ENCODE peak calls at places on chromosomes 2 and 18, in five cellular contexts. One of them, this sample, is unnamed.

GRCh38 chr2:28658369-28658768 is 93.3 kb upstream of the PPP1CB start:
- DNase-seq in A549: no peak
- DNase-seq in HepG2: no peak
- DNase-seq in GM12878: no peak
- DNase-seq in K562: no peak
- DNase-seq in this sample: no peak

GRCh38 chr2:215324811-215325210 is 13.0 kb downstream of the ATIC start:
- DNase-seq in GM12878: no peak
- DNase-seq in K562: no peak
- DNase-seq in HepG2: no peak
- DNase-seq in A549: no peak
- DNase-seq in this sample: no peak

GRCh38 chr18:30889582-30890301 is 152.8 kb downstream of the DSC3 start:
- DNase-seq in GM12878: no peak
- DNase-seq in HepG2: no peak
- DNase-seq in K562: no peak
- DNase-seq in A549: peak
- DNase-seq in this sample: peak

GRCh38 chr2:144519934-144520717 is at the start of gene ZEB2:
- DNase-seq in K562: peak
- DNase-seq in HepG2: peak
- DNase-seq in GM12878: no peak
- DNase-seq in A549: peak
- DNase-seq in this sample: peak

GRCh38 chr2:182081602-182082260 is 96.1 kb downstream of the PPP1R1C start:
- DNase-seq in GM12878: no peak
- DNase-seq in HepG2: no peak
- DNase-seq in K562: no peak
- DNase-seq in A549: no peak
- DNase-seq in this sample: no peak

GRCh38 chr2:217977840-217978535 is 24.8 kb downstream of the TNS1 start:
- DNase-seq in K562: no peak
- DNase-seq in A549: no peak
- DNase-seq in HepG2: no peak
- DNase-seq in GM12878: no peak
- DNase-seq in this sample: no peak

GRCh38 chr18:22813648-22814328 is 119.3 kb upstream of the RBBP8 start:
- DNase-seq in HepG2: peak
- DNase-seq in GM12878: no peak
- DNase-seq in K562: peak
- DNase-seq in A549: peak
- DNase-seq in this sample: peak

GRCh38 chr2:128416366-128416765 is 97.7 kb upstream of the HS6ST1 start:
- DNase-seq in K562: no peak
- DNase-seq in GM12878: no peak
- DNase-seq in HepG2: no peak
- DNase-seq in A549: no peak
- DNase-seq in this sample: no peak

GRCh38 chr18:73848656-73849055 is 299.0 kb downstream of the FBXO15 start:
- DNase-seq in HepG2: no peak
- DNase-seq in K562: no peak
- DNase-seq in GM12878: no peak
- DNase-seq in A549: no peak
- DNase-seq in this sample: no peak

GRCh38 chr18:75548353-75548752 is 120.8 kb upstream of the SMIM21 start:
- DNase-seq in GM12878: no peak
- DNase-seq in K562: no peak
- DNase-seq in A549: peak
- DNase-seq in HepG2: no peak
- DNase-seq in this sample: peak

GRCh38 chr2:30503007-30503691 is 56.1 kb downstream of the LCLAT1 start:
- DNase-seq in A549: no peak
- DNase-seq in HepG2: no peak
- DNase-seq in GM12878: no peak
- DNase-seq in K562: no peak
- DNase-seq in this sample: peak

GRCh38 chr2:9897331-9897737 is 54.1 kb downstream of the TAF1B start:
- DNase-seq in K562: no peak
- DNase-seq in A549: peak
- DNase-seq in GM12878: peak
- DNase-seq in HepG2: no peak
- DNase-seq in this sample: no peak

GRCh38 chr2:118657451-118657850 is 190.0 kb downstream of the EN1 start:
- DNase-seq in HepG2: no peak
- DNase-seq in GM12878: no peak
- DNase-seq in K562: no peak
- DNase-seq in A549: no peak
- DNase-seq in this sample: no peak

GRCh38 chr2:216989335-216990129 is 129.7 kb upstream of the TNP1 start:
- DNase-seq in A549: peak
- DNase-seq in GM12878: no peak
- DNase-seq in HepG2: no peak
- DNase-seq in K562: peak
- DNase-seq in this sample: no peak

GRCh38 chr2:97988722-97989121 is 7.0 kb downstream of the TMEM131 start:
- DNase-seq in K562: no peak
- DNase-seq in GM12878: no peak
- DNase-seq in A549: no peak
- DNase-seq in HepG2: no peak
- DNase-seq in this sample: no peak

GRCh38 chr2:172380436-172381274 is 46.7 kb upstream of the ITGA6 start:
- DNase-seq in A549: no peak
- DNase-seq in K562: no peak
- DNase-seq in GM12878: no peak
- DNase-seq in HepG2: peak
- DNase-seq in this sample: peak
- TF ChIP-seq REST in A549: no peak
- TF ChIP-seq REST in K562: no peak
- TF ChIP-seq REST in GM12878: no peak
- TF ChIP-seq REST in HepG2: no peak
- TF ChIP-seq REST in this sample: no peak

DNA sequence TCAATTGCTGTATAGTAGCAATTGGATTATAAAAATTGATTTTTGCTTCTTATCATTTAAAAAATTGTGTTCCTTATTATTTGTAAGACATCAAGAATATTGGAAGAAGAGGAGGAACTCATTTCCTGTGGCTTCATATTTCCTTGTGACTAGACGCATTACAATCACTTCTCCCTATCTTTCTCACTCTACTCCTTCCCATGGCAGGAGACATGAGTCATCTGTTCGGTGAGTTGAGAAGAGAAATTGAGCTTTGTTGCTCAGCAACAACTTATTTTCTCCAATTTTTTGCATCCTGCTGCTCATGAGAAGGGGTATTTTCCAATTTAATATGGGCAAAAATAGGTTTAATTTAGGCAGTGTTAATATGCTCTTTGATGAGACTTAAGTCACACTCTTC is 1783.9 kb downstream of the SUCLG1 start:
- DNase-seq in GM12878: no peak
- DNase-seq in HepG2: no peak
- DNase-seq in A549: no peak
- DNase-seq in K562: no peak
- DNase-seq in this sample: no peak
- TF ChIP-seq JUNB in GM12878: no peak
- TF ChIP-seq JUNB in HepG2: no peak
- TF ChIP-seq JUNB in A549: no peak
- TF ChIP-seq JUNB in K562: no peak
- TF ChIP-seq JUNB in this sample: no peak

GRCh38 chr2:230358305-230358704 is 31.3 kb downstream of the SP140L start:
- DNase-seq in K562: no peak
- DNase-seq in HepG2: no peak
- DNase-seq in A549: no peak
- DNase-seq in GM12878: no peak
- DNase-seq in this sample: no peak

GRCh38 chr2:230360028-230360427 is 33.0 kb downstream of the SP140L start:
- DNase-seq in HepG2: no peak
- DNase-seq in A549: no peak
- DNase-seq in K562: no peak
- DNase-seq in GM12878: no peak
- DNase-seq in this sample: no peak

GRCh38 chr2:230356084-230356483 is 29.1 kb downstream of the SP140L start:
- DNase-seq in GM12878: no peak
- DNase-seq in K562: no peak
- DNase-seq in A549: no peak
- DNase-seq in HepG2: peak
- DNase-seq in this sample: no peak
- TF ChIP-seq REST in GM12878: no peak
- TF ChIP-seq REST in K562: no peak
- TF ChIP-seq REST in A549: no peak
- TF ChIP-seq REST in HepG2: no peak
- TF ChIP-seq REST in this sample: no peak

DNA sequence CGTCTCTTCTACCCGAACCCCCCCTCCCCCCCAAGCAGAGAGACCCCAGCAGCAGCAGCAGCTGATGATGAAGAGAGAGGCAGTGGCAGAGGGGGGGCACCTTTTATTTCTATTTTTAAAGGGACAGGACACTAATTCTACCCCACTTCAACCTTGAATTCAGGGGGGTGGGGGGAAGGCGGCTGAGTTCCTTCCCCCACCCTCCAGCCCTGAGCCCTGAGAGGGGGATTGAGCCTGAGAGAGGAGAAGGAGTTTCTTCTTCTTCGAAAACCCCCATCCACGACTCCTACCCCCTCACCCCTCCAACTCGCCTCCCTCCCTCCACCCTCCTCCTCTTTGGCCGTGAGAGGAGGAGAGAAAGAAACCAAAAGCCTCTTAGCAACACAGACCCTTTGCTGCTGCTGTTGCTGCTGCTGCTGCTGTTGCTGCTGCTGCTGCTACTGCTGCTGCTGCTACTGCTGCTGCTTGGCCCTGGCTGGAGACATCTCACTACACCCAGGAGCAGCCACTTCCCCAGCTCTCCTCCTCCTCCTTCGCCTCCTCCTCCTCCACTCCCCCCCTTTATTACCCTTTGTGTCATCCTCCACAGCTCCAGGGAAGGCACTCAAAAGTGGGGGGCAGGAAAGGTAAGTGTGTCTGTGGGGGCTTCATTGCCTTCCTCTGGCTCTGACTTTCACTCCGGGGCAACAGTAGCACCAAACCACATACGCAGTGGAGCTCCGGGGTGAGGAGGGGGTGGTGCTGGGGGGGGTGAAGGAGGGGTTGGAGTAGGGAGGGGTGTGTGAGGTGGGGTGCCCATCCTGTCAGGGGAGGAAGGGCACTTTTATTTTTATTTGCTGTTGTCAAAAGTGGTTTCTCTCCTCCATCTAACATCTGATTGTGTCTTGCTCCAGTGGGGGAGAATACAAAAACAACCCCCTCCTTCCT is at the start of gene MBD5:
- DNase-seq in K562: peak
- DNase-seq in HepG2: peak
- DNase-seq in GM12878: peak
- DNase-seq in A549: peak
- DNase-seq in this sample: peak
- TF ChIP-seq JUNB in K562: no peak
- TF ChIP-seq JUNB in HepG2: no peak
- TF ChIP-seq JUNB in GM12878: no peak
- TF ChIP-seq JUNB in A549: no peak
- TF ChIP-seq JUNB in this sample: no peak

DNA sequence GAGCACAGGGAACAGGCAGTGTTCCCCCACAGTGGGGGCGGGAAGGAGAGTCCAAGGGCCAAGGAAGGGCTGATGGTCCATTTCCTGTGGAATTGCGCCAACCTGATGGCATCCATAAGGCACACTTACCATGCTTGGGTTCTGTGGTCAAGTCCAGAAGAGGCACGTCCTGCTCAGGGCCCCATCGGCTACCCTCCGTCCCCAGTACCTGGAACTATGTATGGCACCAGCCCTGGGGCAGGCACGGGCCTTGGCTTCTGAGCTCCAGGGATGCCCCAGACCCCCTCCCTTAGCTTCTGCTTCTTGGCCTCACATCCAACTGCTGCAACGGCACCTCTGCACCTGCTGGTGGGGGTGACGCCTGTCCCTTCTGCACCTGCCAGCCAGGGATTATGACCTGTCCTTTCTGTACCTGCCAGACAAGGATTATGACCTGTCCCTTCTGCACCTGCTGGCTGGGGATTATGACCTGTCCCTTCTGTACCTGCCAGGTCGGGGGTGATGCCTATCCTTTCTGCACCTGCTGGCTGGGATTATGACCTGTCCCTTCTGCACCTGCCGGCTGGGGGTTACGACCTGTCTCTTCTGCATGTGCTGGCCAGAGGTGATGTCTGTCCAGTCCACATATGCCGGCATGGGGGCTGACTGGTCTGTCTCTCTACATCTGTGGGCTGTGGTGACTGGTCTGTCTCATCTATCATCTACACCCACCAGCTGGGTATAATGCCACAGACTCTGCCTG is 45.4 kb upstream of the SNTG2 start:
- DNase-seq in HepG2: no peak
- DNase-seq in GM12878: no peak
- DNase-seq in A549: no peak
- DNase-seq in K562: no peak
- DNase-seq in this sample: no peak
- TF ChIP-seq REST in HepG2: no peak
- TF ChIP-seq REST in GM12878: no peak
- TF ChIP-seq REST in A549: no peak
- TF ChIP-seq REST in K562: no peak
- TF ChIP-seq REST in this sample: no peak

GRCh38 chr2:120607506-120607905 is 128.2 kb upstream of the GLI2 start:
- DNase-seq in A549: no peak
- DNase-seq in GM12878: no peak
- DNase-seq in K562: no peak
- DNase-seq in HepG2: no peak
- DNase-seq in this sample: no peak

GRCh38 chr2:120605231-120605935 is 130.3 kb upstream of the GLI2 start:
- DNase-seq in K562: no peak
- DNase-seq in A549: no peak
- DNase-seq in GM12878: no peak
- DNase-seq in HepG2: no peak
- DNase-seq in this sample: no peak

GRCh38 chr2:120606280-120606679 is 129.4 kb upstream of the GLI2 start:
- DNase-seq in A549: no peak
- DNase-seq in GM12878: no peak
- DNase-seq in HepG2: no peak
- DNase-seq in K562: no peak
- DNase-seq in this sample: no peak

GRCh38 chr2:120607996-120608395 is 127.7 kb upstream of the GLI2 start:
- DNase-seq in A549: no peak
- DNase-seq in HepG2: no peak
- DNase-seq in K562: no peak
- DNase-seq in GM12878: no peak
- DNase-seq in this sample: no peak

GRCh38 chr2:120606931-120607330 is 128.7 kb upstream of the GLI2 start:
- DNase-seq in HepG2: no peak
- DNase-seq in K562: no peak
- DNase-seq in GM12878: no peak
- DNase-seq in A549: no peak
- DNase-seq in this sample: no peak
- TF ChIP-seq JUNB in HepG2: no peak
- TF ChIP-seq JUNB in K562: no peak
- TF ChIP-seq JUNB in GM12878: no peak
- TF ChIP-seq JUNB in A549: no peak
- TF ChIP-seq JUNB in this sample: no peak